ENCODE peak calls at places on chromosomes 11 and 22, in four cellular contexts. P is GM20000; I is substantia nigra; G is stimulated activated CD8-positive, alpha-beta memory T cell treated with anti-CD3 and anti-CD28 coated beads, Interleukin-4, amount 100 ng/mL, for 4 hours. V is an unnamed sample.

GRCh38 chr11:86066033-86066432 is 2.9 kb downstream of the PICALM start:
- DNase-seq in P (no peak), I (no peak), G (no peak), V (no peak)

GRCh38 chr11:130782361-130783221 is 133.7 kb downstream of the SNX19 start:
- DNase-seq in P (no peak), I (no peak), G (no peak), V (no peak)

GRCh38 chr11:134283461-134284230 is 7.5 kb downstream of the GLB1L3 start:
- DNase-seq in P (no peak), I (no peak), G (no peak), V (no peak)

GRCh38 chr11:65774525-65775306 is 6.1 kb downstream of the AP5B1 start:
- DNase-seq in P (peak), I (no peak), G (no peak), V (no peak)

GRCh38 chr22:37930270-37930951 is 23.0 kb downstream of the C22orf23 start:
- DNase-seq in P (peak), I (peak), G (no peak), V (no peak)

GRCh38 chr11:46808804-46809431 is 37.2 kb downstream of the CKAP5 start:
- DNase-seq in P (no peak), I (no peak), G (no peak), V (no peak)

GRCh38 chr22:35486116-35486631 is 54.5 kb upstream of the RASD2 start:
- DNase-seq in P (no peak), I (no peak), G (no peak), V (no peak)

GRCh38 chr22:36765943-36766450 is 9.9 kb downstream of the IFT27 start:
- DNase-seq in P (no peak), I (no peak), G (no peak), V (no peak)

GRCh38 chr22:35540600-35541253 is at the start of gene RASD2:
- DNase-seq in P (no peak), I (no peak), G (no peak), V (peak)

GRCh38 chr11:8720868-8721739 is 38.5 kb downstream of the RPL27A start:
- DNase-seq in P (no peak), I (no peak), G (no peak), V (peak)

GRCh38 chr22:23604939-23605712 is 25.0 kb upstream of the IGLL1 start:
- DNase-seq in P (no peak), I (no peak), G (no peak), V (peak)

GRCh38 chr11:113521737-113522517 is 46.7 kb upstream of the DRD2 start:
- DNase-seq in P (no peak), I (no peak), G (no peak), V (no peak)

GRCh38 chr11:10659339-10660216 is 34.0 kb downstream of the IRAG1 start:
- DNase-seq in P (no peak), I (no peak), G (no peak), V (peak)

GRCh38 chr11:128890543-128891409 is at the start of gene KCNJ5:
- DNase-seq in P (no peak), I (peak), G (no peak), V (peak)

GRCh38 chr11:68962527-68963250 is 18.1 kb downstream of the MRGPRD start:
- DNase-seq in P (no peak), I (no peak), G (no peak), V (no peak)

GRCh38 chr11:118705796-118706545 is 26.5 kb upstream of the TREH start:
- DNase-seq in P (no peak), I (no peak), G (no peak), V (no peak)

GRCh38 chr11:76557466-76557865 is 112.6 kb downstream of the EMSY start:
- DNase-seq in P (no peak), I (no peak), G (no peak), V (no peak)

GRCh38 chr22:25899566-25899965 is 157.6 kb downstream of the MYO18B start:
- DNase-seq in P (no peak), I (no peak), G (no peak), V (no peak)

GRCh38 chr11:32334822-32335221 is 100.5 kb downstream of the WT1 start:
- DNase-seq in P (no peak), I (no peak), G (no peak), V (peak)

GRCh38 chr11:39990413-39990812 is 1469.0 kb downstream of the LRRC4C start:
- DNase-seq in P (no peak), I (no peak), G (no peak), V (peak)

GRCh38 chr11:2653930-2654739 is 45.7 kb downstream of the KCNQ1OT1 start:
- DNase-seq in P (no peak), I (no peak), G (no peak), V (no peak)

GRCh38 chr11:96578379-96578778 is 188.6 kb downstream of the JRKL start:
- DNase-seq in P (no peak), I (no peak), G (no peak), V (no peak)

GRCh38 chr11:62755086-62755615 is 1.2 kb upstream of the ZBTB3 start:
- DNase-seq in P (no peak), I (no peak), G (no peak), V (no peak)

GRCh38 chr22:22026157-22026831 is 43.7 kb upstream of the TOP3B start:
- DNase-seq in P (peak), I (no peak), G (no peak), V (no peak)

GRCh38 chr22:44574581-44575343 is 76.7 kb upstream of the RTL6 start:
- DNase-seq in P (no peak), I (no peak), G (no peak), V (no peak)

GRCh38 chr11:7892059-7892699 is 38.9 kb downstream of the OR10A6 start:
- DNase-seq in P (no peak), I (no peak), G (no peak), V (no peak)

GRCh38 chr11:45659818-45660160 is 5.6 kb downstream of the CHST1 start:
- DNase-seq in P (no peak), I (peak), G (no peak), V (no peak)

GRCh38 chr11:117392979-117393378 is 65.3 kb downstream of the CEP164 start:
- DNase-seq in P (no peak), I (no peak), G (no peak), V (peak)

GRCh38 chr11:26227311-26227710 is 104.6 kb upstream of the ANO3 start:
- DNase-seq in P (peak), I (no peak), G (no peak), V (no peak)

GRCh38 chr11:96342131-96342970 is 644 bp downstream of the MAML2 start:
- DNase-seq in P (no peak), I (no peak), G (no peak), V (no peak)

GRCh38 chr11:78659326-78660319 is 85.0 kb upstream of the NARS2 start:
- DNase-seq in P (no peak), I (no peak), G (no peak), V (peak)

GRCh38 chr22:29451863-29452262 is 13.5 kb downstream of the RFPL1 start:
- DNase-seq in P (no peak), I (no peak), G (no peak), V (no peak)

GRCh38 chr11:104912102-104912501 is 13.8 kb upstream of the CASP12 start:
- DNase-seq in P (no peak), I (no peak), G (no peak), V (no peak)

GRCh38 chr11:126949066-126949945 is 51.3 kb downstream of the KIRREL3 start:
- DNase-seq in P (no peak), I (no peak), G (no peak), V (no peak)

GRCh38 chr22:22865311-22866072 is 22.1 kb upstream of the IGLL5 start:
- DNase-seq in P (peak), I (no peak), G (no peak), V (no peak)

GRCh38 chr11:130001491-130002351 is 914 bp downstream of the PRDM10 start:
- DNase-seq in P (no peak), I (no peak), G (peak), V (peak)

GRCh38 chr11:2975594-2975993 is 16.5 kb downstream of the NAP1L4 start:
- DNase-seq in P (peak), I (peak), G (no peak), V (no peak)

GRCh38 chr22:40187389-40187788 is 9.7 kb downstream of the TNRC6B start:
- DNase-seq in P (no peak), I (no peak), G (no peak), V (no peak)